ENCODE peak calls at places on chromosomes 11 and 22, in four cellular contexts. Y, Q, X and G are unnamed samples.

GRCh38 chr11:36149538-36150242 is 139.5 kb downstream of the COMMD9 start:
- DNase-seq in X (peak), Y (peak), Q (peak), G (peak)

GRCh38 chr22:43399338-43399979 is 12.4 kb upstream of the MPPED1 start:
- DNase-seq in Y (no peak), X (peak), Q (peak), G (peak)

GRCh38 chr11:122601131-122602125 is 54.1 kb upstream of the UBASH3B start:
- DNase-seq in Q (no peak), Y (no peak), X (peak), G (no peak)

GRCh38 chr22:43824724-43825485 is 12.8 kb upstream of the EFCAB6 start:
- DNase-seq in X (no peak), Y (no peak), Q (no peak), G (no peak)

GRCh38 chr11:121687961-121688566 is 235.3 kb upstream of the SORL1-AS1 start:
- DNase-seq in X (no peak), Y (no peak), Q (no peak), G (peak)

GRCh38 chr22:47163876-47164513 is 401.5 kb downstream of the TBC1D22A start:
- DNase-seq in Y (no peak), Q (no peak), X (no peak), G (no peak)

GRCh38 chr11:23730307-23730998 is 766.4 kb upstream of the LUZP2 start:
- DNase-seq in Y (no peak), Q (peak), X (no peak), G (no peak)

GRCh38 chr22:28141614-28142013 is 222.6 kb upstream of the PITPNB start:
- DNase-seq in Q (no peak), Y (no peak), X (no peak), G (no peak)

GRCh38 chr11:102204174-102204573 is 93.9 kb downstream of the YAP1 start:
- DNase-seq in Y (no peak), Q (no peak), X (no peak), G (no peak)

GRCh38 chr11:67301951-67302516 is 1.3 kb upstream of the SSH3 start:
- DNase-seq in Q (peak), X (no peak), Y (no peak), G (peak)

GRCh38 chr11:23797624-23798419 is 699.0 kb upstream of the LUZP2 start:
- DNase-seq in Y (no peak), Q (no peak), X (no peak), G (no peak)

GRCh38 chr11:110179064-110179463 is 85.9 kb downstream of the ZC3H12C start:
- DNase-seq in X (no peak), Y (no peak), Q (no peak), G (no peak)

DNA sequence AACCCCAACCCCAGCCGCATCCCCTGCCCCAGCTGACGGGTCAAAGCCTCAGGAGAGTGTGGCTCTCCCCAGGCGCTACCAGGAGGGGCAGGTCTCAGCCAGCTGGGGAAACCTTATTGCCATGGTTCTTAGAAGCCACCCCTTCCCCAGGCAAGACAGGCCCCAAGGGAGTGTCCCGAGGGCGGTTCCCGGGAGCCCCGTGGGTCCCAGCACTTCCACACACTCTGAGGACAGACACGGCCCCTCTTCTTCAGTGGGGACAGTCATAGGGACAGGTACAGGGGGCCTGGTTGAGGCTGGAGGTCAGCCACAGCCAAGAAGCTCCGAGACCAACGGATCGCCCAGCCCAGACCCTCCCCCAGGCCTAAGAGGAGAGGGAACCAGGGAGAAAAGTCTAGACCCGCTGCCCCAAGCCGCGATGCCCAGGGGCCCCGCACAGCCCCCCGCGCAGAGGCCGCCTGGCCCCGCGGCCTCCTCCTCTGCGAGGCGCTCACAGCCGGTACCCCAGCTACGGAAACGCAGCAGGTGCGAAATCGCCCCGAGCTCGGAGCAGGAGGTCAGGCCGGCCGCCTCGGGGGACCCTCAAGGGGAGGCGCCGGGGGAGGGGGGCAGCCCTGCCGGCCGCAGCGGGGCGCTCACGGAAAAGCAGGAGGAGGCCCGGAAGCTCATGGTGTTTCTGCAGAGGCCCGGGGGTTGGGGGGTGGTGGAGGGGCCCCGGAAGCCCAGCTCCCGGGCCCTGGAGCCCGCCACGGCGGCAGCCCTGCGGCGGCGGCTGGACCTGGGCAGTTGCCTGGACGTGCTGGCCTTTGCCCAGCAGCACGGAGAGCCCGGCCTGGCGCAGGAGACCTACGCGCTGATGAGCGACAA is 2.6 kb downstream of the KLHDC7B start:
- DNase-seq in Y (no peak), Q (no peak), X (no peak), G (no peak)
- TF ChIP-seq TARDBP in Y (no peak), Q (no peak), X (no peak), G (no peak)

DNA sequence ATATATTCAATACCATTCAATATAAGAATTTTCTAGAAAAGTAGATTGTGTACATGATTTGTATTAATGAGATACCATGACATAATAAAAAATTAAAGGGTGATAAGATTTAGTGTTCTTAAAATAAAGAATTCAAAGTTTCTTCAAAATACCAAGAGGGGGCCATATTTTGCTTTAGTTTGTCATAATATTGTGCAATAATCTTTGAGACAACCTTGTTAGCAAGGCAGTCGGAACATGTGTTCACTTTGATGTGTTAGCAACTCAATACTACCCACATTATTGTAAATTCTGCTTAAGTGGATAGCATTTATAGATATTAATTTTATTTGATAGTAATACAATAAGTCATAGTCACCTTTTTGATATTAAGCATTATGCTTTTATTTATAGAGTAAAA is 241.3 kb upstream of the PDGFD start:
- DNase-seq in Q (no peak), Y (no peak), X (no peak), G (no peak)
- TF ChIP-seq BHLHE40 in Q (no peak), Y (no peak), X (no peak), G (no peak)

GRCh38 chr22:24233816-24234215 is 11.1 kb downstream of the GGT5 start:
- DNase-seq in X (no peak), Y (no peak), Q (no peak), G (no peak)
- TF ChIP-seq TARDBP in X (no peak), Y (no peak), Q (no peak), G (no peak)

DNA sequence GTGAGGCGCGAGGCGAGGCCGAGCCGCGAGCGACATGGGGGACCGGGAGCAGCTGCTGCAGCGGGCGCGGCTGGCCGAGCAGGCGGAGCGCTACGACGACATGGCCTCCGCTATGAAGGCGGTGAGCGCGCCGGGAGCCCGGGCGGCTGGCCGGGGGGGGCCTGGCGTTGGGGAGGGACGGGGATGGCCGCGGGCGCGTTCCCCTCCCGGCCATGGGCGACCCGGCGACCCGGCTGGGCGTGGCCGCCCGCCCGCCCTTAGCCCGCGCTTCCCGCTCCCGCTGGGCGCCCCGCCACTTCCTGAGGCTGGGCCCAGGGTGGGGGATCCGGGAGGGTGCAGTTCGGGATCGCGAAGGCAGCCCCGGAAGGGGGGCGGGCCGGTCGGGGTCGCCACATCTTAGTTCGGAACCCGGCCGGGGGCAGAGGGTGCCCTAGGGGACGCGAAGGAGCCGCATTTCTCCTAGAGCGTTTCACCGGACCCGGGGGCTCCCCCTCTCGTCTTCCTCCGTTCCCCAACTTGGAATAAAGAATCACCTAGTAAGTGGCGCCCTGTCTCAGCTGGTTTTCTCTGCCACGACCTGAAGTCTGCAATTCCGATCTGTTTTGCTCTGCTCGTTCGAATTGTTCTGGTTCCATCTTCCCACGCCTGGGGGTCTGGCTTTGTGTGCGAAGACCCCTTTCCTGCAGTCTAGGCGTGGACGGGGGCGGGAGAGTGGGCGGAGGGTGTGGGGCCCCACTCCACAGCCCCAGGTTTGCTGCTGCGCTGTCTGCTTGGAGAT is 554 bp downstream of the YWHAH start:
- DNase-seq in Y (no peak), Q (peak), X (no peak), G (peak)
- TF ChIP-seq BHLHE40 in Y (peak), Q (no peak), X (no peak), G (no peak)